ENCODE peak calls at places on chromosomes 11 and 22, in seven cellular contexts. C, T, G, Y, P, I and K are unnamed samples.

GRCh38 chr11:107587306-107587979 is 3.5 kb upstream of the ELMOD1 start:
- DNase-seq in C (peak; percentile 43), T (peak; percentile 47), G (no peak), Y (no peak), P (no peak), I (no peak), K (no peak)

GRCh38 chr11:60251485-60252207 is 8.7 kb upstream of the MS4A4E start:
- DNase-seq in C (peak; percentile 1), T (peak; percentile 66), G (peak; percentile 24), Y (no peak), P (peak; percentile 46), I (peak; percentile 16), K (peak; percentile 52)

GRCh38 chr11:116913000-116913399 is 75.6 kb upstream of the APOA1 start:
- DNase-seq in C (peak; percentile 90), T (peak; percentile 91), G (no peak), Y (peak; percentile 81), P (no peak), I (no peak), K (no peak)

GRCh38 chr11:11993814-11994213 is 14.6 kb downstream of the DKK3 start:
- DNase-seq in C (peak; percentile 95), T (peak; percentile 90), G (peak; percentile 53), Y (peak; percentile 78), P (peak; percentile 74), I (no peak), K (no peak)

GRCh38 chr11:69817265-69818236 is 1.7 kb downstream of the FGF3 start:
- DNase-seq in C (peak; percentile 19), T (peak; percentile 26), G (no peak), Y (no peak), P (no peak), I (no peak), K (peak; percentile 56)

GRCh38 chr22:50340157-50340879 is 2.8 kb upstream of the PPP6R2 start:
- DNase-seq in C (peak; percentile 34), T (no peak), G (no peak), Y (peak; percentile 74), P (no peak), I (no peak), K (peak; percentile 45)

GRCh38 chr11:65427691-65428577 is 5.3 kb downstream of the NEAT1 start:
- DNase-seq in C (peak; percentile 87), T (peak; percentile 50), G (peak; percentile 39), Y (peak; percentile 46), P (peak; percentile 71), I (peak; percentile 63), K (no peak)

GRCh38 chr22:44362249-44363040 is 49.7 kb upstream of the SHISAL1 start:
- DNase-seq in C (no peak), T (peak; percentile 30), G (no peak), Y (no peak), P (no peak), I (no peak), K (no peak)

GRCh38 chr22:27990451-27990840 is 71.4 kb upstream of the PITPNB start:
- DNase-seq in C (no peak), T (no peak), G (no peak), Y (no peak), P (no peak), I (no peak), K (no peak)

GRCh38 chr11:45927332-45927683 is 4.9 kb downstream of the LARGE2 start:
- DNase-seq in C (no peak), T (no peak), G (no peak), Y (no peak), P (no peak), I (no peak), K (no peak)

GRCh38 chr11:76208438-76208828 is 2.1 kb upstream of the WNT11 start:
- DNase-seq in C (no peak), T (peak; percentile 18), G (no peak), Y (no peak), P (no peak), I (no peak), K (no peak)

GRCh38 chr11:119942583-119943338 is 195.2 kb downstream of the TRIM29 start:
- DNase-seq in C (peak; percentile 53), T (no peak), G (no peak), Y (no peak), P (no peak), I (no peak), K (no peak)

GRCh38 chr11:76380161-76380976 is 563 bp downstream of the THAP12 start:
- DNase-seq in C (peak; percentile 62), T (peak; percentile 38), G (no peak), Y (no peak), P (no peak), I (peak; percentile 40), K (peak; percentile 50)

GRCh38 chr11:8577791-8578581 is 16.0 kb downstream of the STK33 start:
- DNase-seq in C (peak; percentile 56), T (peak; percentile 25), G (no peak), Y (no peak), P (no peak), I (no peak), K (no peak)

GRCh38 chr11:115910379-115910778 is 406.2 kb upstream of the CADM1 start:
- DNase-seq in C (no peak), T (no peak), G (no peak), Y (no peak), P (no peak), I (no peak), K (no peak)

GRCh38 chr22:19292262-19293230 is 1.0 kb upstream of the CLTCL1 start:
- DNase-seq in C (no peak), T (no peak), G (no peak), Y (no peak), P (no peak), I (peak; percentile 16), K (no peak)

GRCh38 chr22:28935140-28935539 is 51.8 kb downstream of the ZNRF3 start:
- DNase-seq in C (no peak), T (no peak), G (no peak), Y (no peak), P (no peak), I (no peak), K (no peak)

GRCh38 chr11:70477607-70478006 is 79.3 kb downstream of the CTTN start:
- DNase-seq in C (no peak), T (no peak), G (no peak), Y (no peak), P (no peak), I (no peak), K (no peak)

GRCh38 chr11:88175707-88176066 is 444 bp upstream of the RAB38 start:
- DNase-seq in C (peak; percentile 22), T (no peak), G (no peak), Y (peak; percentile 48), P (no peak), I (no peak), K (peak; percentile 26)

GRCh38 chr11:88171982-88172381 is 3.3 kb downstream of the RAB38 start:
- DNase-seq in C (no peak), T (no peak), G (no peak), Y (no peak), P (no peak), I (no peak), K (no peak)

GRCh38 chr11:88174627-88175003 is 628 bp downstream of the RAB38 start:
- DNase-seq in C (peak; percentile 92), T (peak; percentile 11), G (peak; percentile 45), Y (peak; percentile 59), P (peak; percentile 82), I (no peak), K (peak; percentile 56)

GRCh38 chr11:88178211-88178610 is 3.0 kb upstream of the RAB38 start:
- DNase-seq in C (peak; percentile 58), T (no peak), G (no peak), Y (no peak), P (no peak), I (no peak), K (no peak)

GRCh38 chr11:88175004-88175706 is at the start of gene RAB38:
- DNase-seq in C (peak; percentile 41), T (no peak), G (peak; percentile 42), Y (peak; percentile 70), P (peak; percentile 78), I (no peak), K (peak; percentile 84)
- H3K9me2 ChIP-seq in C (no peaks in the 10 kb centered on the region), T (no peaks in the 10 kb centered on the region), G (no peaks in the 10 kb centered on the region), Y (no peaks in the 10 kb centered on the region), P (no peaks in the 10 kb centered on the region), I (no peaks in the 10 kb centered on the region), K (no peaks in the 10 kb centered on the region)

GRCh38 chr11:114762437-114762836 is 84.1 kb downstream of the NXPE2 start:
- DNase-seq in C (peak; percentile 75), T (peak; percentile 75), G (no peak), Y (no peak), P (peak; percentile 86), I (no peak), K (peak; percentile 83)

GRCh38 chr11:114764563-114764962 is 86.2 kb downstream of the NXPE2 start:
- DNase-seq in C (no peak), T (no peak), G (no peak), Y (no peak), P (no peak), I (no peak), K (no peak)

DNA sequence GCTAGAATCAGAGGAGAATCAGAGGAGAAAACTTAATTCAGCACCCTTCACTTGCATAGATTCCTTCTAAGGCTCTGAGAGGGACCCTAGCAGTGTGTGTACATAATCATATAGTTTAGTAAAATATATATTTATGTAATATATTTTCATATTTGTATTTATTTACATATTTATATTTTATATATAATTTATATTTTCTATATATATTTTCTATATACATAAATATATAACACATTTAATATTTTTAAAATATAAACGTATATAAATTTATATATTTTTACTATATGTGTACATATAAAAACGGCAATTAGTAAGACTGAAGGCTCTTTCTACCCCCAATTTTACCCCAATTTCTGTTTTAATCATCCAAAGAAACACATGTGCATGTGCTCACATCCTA is 80.3 kb downstream of the NXPE2 start:
- DNase-seq in C (no peak), T (no peak), G (no peak), Y (no peak), P (no peak), I (no peak), K (no peak)
- TF ChIP-seq EZH2 in C (no peak), T (no peak), G (no peak), Y (no peak), P (no peak), I (no peak), K (no peak)

DNA sequence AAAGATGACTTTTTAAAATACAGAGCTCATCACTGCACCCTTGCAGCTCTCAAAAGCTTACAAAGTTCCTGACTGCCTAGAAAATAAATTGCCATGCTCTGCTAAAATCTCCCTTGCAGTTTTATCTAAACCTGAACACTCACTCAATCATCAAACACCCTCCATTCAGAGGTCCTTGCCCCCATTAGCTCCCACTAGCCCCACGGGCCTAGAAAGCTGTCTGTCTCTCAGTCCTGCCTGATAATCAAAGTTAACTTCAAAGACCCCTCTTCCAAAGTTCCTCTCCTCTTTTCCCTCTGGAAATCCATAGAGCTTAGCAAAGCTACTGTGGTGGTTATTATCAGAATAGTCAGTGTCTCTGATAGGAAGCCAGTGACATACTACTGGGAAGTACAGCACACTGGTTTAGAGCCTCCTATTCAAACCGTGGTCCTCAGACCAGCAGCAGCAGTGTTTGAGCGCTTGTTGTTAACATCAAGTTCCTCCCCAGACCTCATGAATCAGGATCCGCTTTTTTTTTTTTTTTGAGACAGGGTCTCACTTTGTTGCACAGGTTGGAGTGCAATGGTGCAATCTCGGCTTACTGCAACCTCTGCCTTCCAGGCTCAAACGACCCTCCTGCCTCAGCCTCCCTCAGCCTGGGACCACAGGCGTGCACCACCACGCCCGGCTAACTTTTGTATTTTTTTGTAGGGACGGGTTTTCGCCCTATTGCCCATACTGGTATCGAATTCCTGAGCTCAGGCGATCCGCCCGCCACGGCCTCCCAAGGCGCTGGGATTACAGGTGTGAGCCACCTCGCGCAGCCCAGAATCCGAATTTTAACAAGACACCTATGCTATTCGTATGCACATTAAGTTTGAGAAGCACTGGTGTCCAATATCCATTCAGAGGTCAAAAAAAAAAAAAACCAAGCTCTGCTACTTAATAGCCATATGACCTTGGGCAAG is 1.2 kb downstream of the NDUFC2 start:
- DNase-seq in C (peak; percentile 35), T (no peak), G (no peak), Y (peak; percentile 54), P (no peak), I (no peak), K (peak; percentile 22)
- H2AFZ ChIP-seq in C (peak overlapping the region; percentile 97), T (peak overlapping the region; percentile 96), G (no peak overlapping the region), Y (peak overlapping the region; percentile 97), P (peak overlapping the region; percentile 95), I (peak overlapping the region; percentile 88), K (no peak overlapping the region)

GRCh38 chr11:62542111-62542745 is 4.4 kb downstream of the AHNAK start:
- DNase-seq in C (no peak), T (no peak), G (no peak), Y (no peak), P (no peak), I (no peak), K (no peak)
- H3K9me2 ChIP-seq in C (no peaks in the 10 kb centered on the region), T (no peaks in the 10 kb centered on the region), G (no peaks in the 10 kb centered on the region), Y (no peaks in the 10 kb centered on the region), P (no peaks in the 10 kb centered on the region), I (no peaks in the 10 kb centered on the region), K (no peaks in the 10 kb centered on the region)